ENCODE peak calls at places on chromosomes 2 and 18, in five cellular contexts. One of them, this sample, is unnamed.

GRCh38 chr2:216679658-216680024 is 15.7 kb downstream of the IGFBP5 start:
- DNase-seq in non-pigmented ciliary epithelial cell: no peak
- DNase-seq in epithelial cell of proximal tubule: no peak
- DNase-seq in NCI-H1417: no peak
- DNase-seq in heart right ventricle: peak; percentile 86
- DNase-seq in this sample: no peak

GRCh38 chr2:9984861-9985480 is 33.5 kb downstream of the GRHL1 start:
- DNase-seq in NCI-H1417: no peak
- DNase-seq in epithelial cell of proximal tubule: no peak
- DNase-seq in heart right ventricle: no peak
- DNase-seq in non-pigmented ciliary epithelial cell: peak; percentile 40
- DNase-seq in this sample: no peak

GRCh38 chr2:67878743-67879142 is 184.1 kb downstream of the C1D start:
- DNase-seq in epithelial cell of proximal tubule: no peak
- DNase-seq in heart right ventricle: no peak
- DNase-seq in non-pigmented ciliary epithelial cell: no peak
- DNase-seq in NCI-H1417: no peak
- DNase-seq in this sample: no peak

GRCh38 chr2:1808921-1809551 is 64.7 kb upstream of the PXDN start:
- DNase-seq in heart right ventricle: no peak
- DNase-seq in non-pigmented ciliary epithelial cell: no peak
- DNase-seq in NCI-H1417: no peak
- DNase-seq in epithelial cell of proximal tubule: no peak
- DNase-seq in this sample: no peak

GRCh38 chr2:190755796-190756415 is 107.0 kb downstream of the NAB1 start:
- DNase-seq in epithelial cell of proximal tubule: no peak
- DNase-seq in non-pigmented ciliary epithelial cell: no peak
- DNase-seq in NCI-H1417: no peak
- DNase-seq in heart right ventricle: no peak
- DNase-seq in this sample: no peak

GRCh38 chr2:152466925-152467676 is 132.1 kb downstream of the FMNL2 start:
- DNase-seq in heart right ventricle: no peak
- DNase-seq in NCI-H1417: no peak
- DNase-seq in non-pigmented ciliary epithelial cell: no peak
- DNase-seq in epithelial cell of proximal tubule: no peak
- DNase-seq in this sample: no peak

GRCh38 chr2:236982693-236983092 is 103.0 kb upstream of the COPS8 start:
- DNase-seq in heart right ventricle: no peak
- DNase-seq in epithelial cell of proximal tubule: no peak
- DNase-seq in non-pigmented ciliary epithelial cell: no peak
- DNase-seq in NCI-H1417: no peak
- DNase-seq in this sample: no peak

GRCh38 chr2:204012081-204012653 is 75.6 kb downstream of the ICOS start:
- DNase-seq in non-pigmented ciliary epithelial cell: no peak
- DNase-seq in heart right ventricle: no peak
- DNase-seq in NCI-H1417: peak; percentile 69
- DNase-seq in epithelial cell of proximal tubule: no peak
- DNase-seq in this sample: peak; percentile 48

GRCh38 chr2:144137705-144138428 is 382.1 kb downstream of the ZEB2 start:
- DNase-seq in NCI-H1417: no peak
- DNase-seq in heart right ventricle: no peak
- DNase-seq in epithelial cell of proximal tubule: no peak
- DNase-seq in non-pigmented ciliary epithelial cell: peak; percentile 63
- DNase-seq in this sample: no peak

GRCh38 chr2:71756280-71756906 is 303.0 kb downstream of the DYSF start:
- DNase-seq in non-pigmented ciliary epithelial cell: no peak
- DNase-seq in NCI-H1417: no peak
- DNase-seq in epithelial cell of proximal tubule: no peak
- DNase-seq in heart right ventricle: no peak
- DNase-seq in this sample: no peak

GRCh38 chr2:1973636-1974035 is 229.3 kb upstream of the PXDN start:
- DNase-seq in epithelial cell of proximal tubule: no peak
- DNase-seq in heart right ventricle: no peak
- DNase-seq in non-pigmented ciliary epithelial cell: no peak
- DNase-seq in NCI-H1417: peak; percentile 63
- DNase-seq in this sample: peak; percentile 8

GRCh38 chr2:178200331-178200730 is 6.0 kb downstream of the OSBPL6 start:
- DNase-seq in non-pigmented ciliary epithelial cell: no peak
- DNase-seq in epithelial cell of proximal tubule: no peak
- DNase-seq in heart right ventricle: no peak
- DNase-seq in NCI-H1417: no peak
- DNase-seq in this sample: no peak

GRCh38 chr2:168241208-168241607 is 6.2 kb downstream of the STK39 start:
- DNase-seq in NCI-H1417: no peak
- DNase-seq in non-pigmented ciliary epithelial cell: no peak
- DNase-seq in epithelial cell of proximal tubule: no peak
- DNase-seq in heart right ventricle: no peak
- DNase-seq in this sample: no peak

GRCh38 chr2:111069722-111070121 is 51.0 kb upstream of the BCL2L11 start:
- DNase-seq in heart right ventricle: no peak
- DNase-seq in non-pigmented ciliary epithelial cell: no peak
- DNase-seq in NCI-H1417: no peak
- DNase-seq in epithelial cell of proximal tubule: no peak
- DNase-seq in this sample: no peak

GRCh38 chr2:136534817-136535216 is 230.5 kb upstream of the THSD7B start:
- DNase-seq in NCI-H1417: no peak
- DNase-seq in heart right ventricle: peak; percentile 50
- DNase-seq in non-pigmented ciliary epithelial cell: no peak
- DNase-seq in epithelial cell of proximal tubule: no peak
- DNase-seq in this sample: no peak

GRCh38 chr2:69796199-69796598 is 33.3 kb upstream of the GMCL1 start:
- DNase-seq in epithelial cell of proximal tubule: no peak
- DNase-seq in heart right ventricle: no peak
- DNase-seq in non-pigmented ciliary epithelial cell: no peak
- DNase-seq in NCI-H1417: no peak
- DNase-seq in this sample: no peak

GRCh38 chr2:83394134-83394965 is 1064.7 kb downstream of the SUCLG1 start:
- DNase-seq in heart right ventricle: no peak
- DNase-seq in non-pigmented ciliary epithelial cell: no peak
- DNase-seq in NCI-H1417: no peak
- DNase-seq in epithelial cell of proximal tubule: no peak
- DNase-seq in this sample: no peak

GRCh38 chr2:30915485-30915884 is 108.2 kb upstream of the CAPN13 start:
- DNase-seq in non-pigmented ciliary epithelial cell: no peak
- DNase-seq in NCI-H1417: peak; percentile 38
- DNase-seq in heart right ventricle: peak; percentile 27
- DNase-seq in epithelial cell of proximal tubule: no peak
- DNase-seq in this sample: no peak

GRCh38 chr2:44167311-44167907 is 1.3 kb upstream of the PPM1B start:
- DNase-seq in non-pigmented ciliary epithelial cell: no peak
- DNase-seq in epithelial cell of proximal tubule: no peak
- DNase-seq in NCI-H1417: no peak
- DNase-seq in heart right ventricle: no peak
- DNase-seq in this sample: no peak

GRCh38 chr2:23801396-23801795 is 125.5 kb downstream of the ATAD2B start:
- DNase-seq in heart right ventricle: no peak
- DNase-seq in NCI-H1417: no peak
- DNase-seq in epithelial cell of proximal tubule: no peak
- DNase-seq in non-pigmented ciliary epithelial cell: no peak
- DNase-seq in this sample: no peak

GRCh38 chr2:186379052-186379451 is 107.0 kb upstream of the ZC3H15 start:
- DNase-seq in epithelial cell of proximal tubule: no peak
- DNase-seq in NCI-H1417: no peak
- DNase-seq in heart right ventricle: no peak
- DNase-seq in non-pigmented ciliary epithelial cell: no peak
- DNase-seq in this sample: no peak

GRCh38 chr2:217286833-217287232 is 427.0 kb upstream of the TNP1 start:
- DNase-seq in epithelial cell of proximal tubule: no peak
- DNase-seq in NCI-H1417: no peak
- DNase-seq in non-pigmented ciliary epithelial cell: peak; percentile 63
- DNase-seq in heart right ventricle: no peak
- DNase-seq in this sample: no peak

GRCh38 chr18:28469946-28470345 is 293.0 kb upstream of the CDH2 start:
- DNase-seq in non-pigmented ciliary epithelial cell: no peak
- DNase-seq in epithelial cell of proximal tubule: no peak
- DNase-seq in NCI-H1417: no peak
- DNase-seq in heart right ventricle: no peak
- DNase-seq in this sample: no peak

GRCh38 chr2:176490061-176490861 is 221.0 kb downstream of the MTX2 start:
- DNase-seq in NCI-H1417: no peak
- DNase-seq in heart right ventricle: peak; percentile 69
- DNase-seq in non-pigmented ciliary epithelial cell: no peak
- DNase-seq in epithelial cell of proximal tubule: no peak
- DNase-seq in this sample: no peak

GRCh38 chr2:95392730-95393455 is 9.6 kb upstream of the FAHD2A start:
- DNase-seq in non-pigmented ciliary epithelial cell: no peak
- DNase-seq in heart right ventricle: no peak
- DNase-seq in NCI-H1417: no peak
- DNase-seq in epithelial cell of proximal tubule: no peak
- DNase-seq in this sample: no peak

This sample was measured in NCI-H748 treated with DMSO at 0.1 percent for 48 hours.